ENCODE peak calls at places on chromosomes 11 and 22, in four cellular contexts. One of them, this sample, is unnamed. For H3K27me3, the result is how much of the 10 kb centered on the place peaks cover.

GRCh38 chr11:15750535-15751297 is 605.6 kb downstream of the SOX6 start:
- DNase-seq in cardiac muscle cell: no peak
- DNase-seq in left ventricle myocardium inferior: no peak
- DNase-seq in prostate gland: no peak
- DNase-seq in this sample: no peak

GRCh38 chr11:106249857-106250256 is 172.4 kb downstream of the AASDHPPT start:
- DNase-seq in left ventricle myocardium inferior: no peak
- DNase-seq in prostate gland: no peak
- DNase-seq in cardiac muscle cell: no peak
- DNase-seq in this sample: no peak

GRCh38 chr11:61378713-61379313 is 13.6 kb upstream of the TMEM216 start:
- DNase-seq in cardiac muscle cell: no peak
- DNase-seq in left ventricle myocardium inferior: no peak
- DNase-seq in prostate gland: peak
- DNase-seq in this sample: peak

GRCh38 chr11:103055174-103055890 is 36.6 kb downstream of the DCUN1D5 start:
- DNase-seq in prostate gland: no peak
- DNase-seq in cardiac muscle cell: peak
- DNase-seq in left ventricle myocardium inferior: no peak
- DNase-seq in this sample: no peak

GRCh38 chr11:41954034-41954433 is 494.6 kb upstream of the LRRC4C start:
- DNase-seq in left ventricle myocardium inferior: no peak
- DNase-seq in cardiac muscle cell: no peak
- DNase-seq in prostate gland: no peak
- DNase-seq in this sample: no peak

GRCh38 chr22:44491666-44492405 is 6.2 kb downstream of the RTL6 start:
- DNase-seq in left ventricle myocardium inferior: no peak
- DNase-seq in prostate gland: no peak
- DNase-seq in cardiac muscle cell: no peak
- DNase-seq in this sample: no peak

GRCh38 chr22:45843030-45843429 is 133.9 kb downstream of the WNT7B start:
- DNase-seq in prostate gland: no peak
- DNase-seq in left ventricle myocardium inferior: no peak
- DNase-seq in cardiac muscle cell: no peak
- DNase-seq in this sample: no peak

GRCh38 chr11:57482782-57483569 is 22.6 kb downstream of the RTN4RL2 start:
- DNase-seq in left ventricle myocardium inferior: peak
- DNase-seq in prostate gland: no peak
- DNase-seq in cardiac muscle cell: peak
- DNase-seq in this sample: no peak

GRCh38 chr11:70129051-70129592 is 51.0 kb downstream of the ANO1 start:
- DNase-seq in cardiac muscle cell: no peak
- DNase-seq in prostate gland: no peak
- DNase-seq in left ventricle myocardium inferior: no peak
- DNase-seq in this sample: no peak

GRCh38 chr22:39287076-39287743 is 32.2 kb downstream of the RPL3 start:
- DNase-seq in left ventricle myocardium inferior: no peak
- DNase-seq in cardiac muscle cell: no peak
- DNase-seq in prostate gland: no peak
- DNase-seq in this sample: no peak

GRCh38 chr11:102467853-102468580 is 15.5 kb upstream of the TMEM123 start:
- DNase-seq in left ventricle myocardium inferior: no peak
- DNase-seq in prostate gland: no peak
- DNase-seq in cardiac muscle cell: no peak
- DNase-seq in this sample: no peak

GRCh38 chr11:1540074-1540473 is 32.0 kb downstream of the DUSP8 start:
- DNase-seq in cardiac muscle cell: no peak
- DNase-seq in left ventricle myocardium inferior: no peak
- DNase-seq in prostate gland: no peak
- DNase-seq in this sample: no peak
- H3K27me3 ChIP-seq in cardiac muscle cell: half or more
- H3K27me3 ChIP-seq in left ventricle myocardium inferior: under half
- H3K27me3 ChIP-seq in prostate gland: under half
- H3K27me3 ChIP-seq in this sample: under half

DNA sequence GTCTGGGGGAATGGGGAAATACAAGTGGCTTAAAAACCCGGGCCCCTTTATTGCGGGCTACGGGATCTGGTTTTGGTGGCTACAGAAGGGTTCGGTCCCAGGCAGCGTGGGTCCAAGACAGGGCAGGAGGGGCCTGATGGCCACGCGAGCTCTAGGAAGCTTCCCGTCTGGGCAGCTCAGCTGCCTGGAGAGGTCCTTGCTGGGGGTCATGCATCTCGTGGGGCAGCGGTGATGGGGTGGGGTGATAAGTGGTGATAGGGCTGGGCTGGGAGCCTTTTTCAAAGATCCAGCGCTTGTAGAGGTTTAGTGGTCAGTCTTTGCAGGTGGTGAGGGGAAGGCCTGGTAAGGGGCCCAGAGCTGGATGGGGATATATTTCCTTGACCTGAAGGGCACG is 806 bp downstream of the PHOX2A start:
- DNase-seq in cardiac muscle cell: no peak
- DNase-seq in left ventricle myocardium inferior: no peak
- DNase-seq in prostate gland: no peak
- DNase-seq in this sample: no peak
- H3K27me3 ChIP-seq in cardiac muscle cell: half or more
- H3K27me3 ChIP-seq in left ventricle myocardium inferior: half or more
- H3K27me3 ChIP-seq in prostate gland: under half
- H3K27me3 ChIP-seq in this sample: under half

DNA sequence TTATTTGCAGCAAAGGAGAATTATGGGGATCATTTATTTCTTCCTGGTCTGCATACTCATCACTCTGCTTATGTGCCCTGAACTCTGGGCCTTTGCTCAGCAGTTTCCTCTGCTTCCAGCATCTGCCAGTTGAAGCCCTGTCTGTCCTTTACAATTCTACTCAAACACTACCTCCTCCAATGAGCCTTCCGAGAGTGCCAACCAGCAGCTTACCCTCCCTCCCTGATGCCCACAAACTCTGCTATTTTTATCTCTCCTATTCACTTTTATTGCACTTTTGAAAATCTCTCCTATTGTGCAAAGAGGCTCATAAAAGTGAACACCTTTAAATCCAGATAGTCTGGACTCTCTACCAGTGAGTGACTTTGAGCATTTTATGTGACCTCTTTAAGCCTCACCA is 3.6 kb upstream of the ME3 start:
- DNase-seq in cardiac muscle cell: no peak
- DNase-seq in left ventricle myocardium inferior: no peak
- DNase-seq in prostate gland: no peak
- DNase-seq in this sample: peak
- H3K27me3 ChIP-seq in cardiac muscle cell: under half
- H3K27me3 ChIP-seq in left ventricle myocardium inferior: under half
- H3K27me3 ChIP-seq in prostate gland: under half
- H3K27me3 ChIP-seq in this sample: under half

GRCh38 chr22:36590441-36591056 is 61.6 kb upstream of the EIF3D start:
- DNase-seq in prostate gland: no peak
- DNase-seq in cardiac muscle cell: no peak
- DNase-seq in left ventricle myocardium inferior: no peak
- DNase-seq in this sample: no peak
- H3K27me3 ChIP-seq in prostate gland: under half
- H3K27me3 ChIP-seq in cardiac muscle cell: under half
- H3K27me3 ChIP-seq in left ventricle myocardium inferior: half or more
- H3K27me3 ChIP-seq in this sample: under half

GRCh38 chr22:22208657-22209056 is 35.9 kb upstream of the VPREB1 start:
- DNase-seq in prostate gland: no peak
- DNase-seq in cardiac muscle cell: no peak
- DNase-seq in left ventricle myocardium inferior: no peak
- DNase-seq in this sample: no peak

GRCh38 chr22:22210375-22210774 is 34.2 kb upstream of the VPREB1 start:
- DNase-seq in cardiac muscle cell: no peak
- DNase-seq in left ventricle myocardium inferior: no peak
- DNase-seq in prostate gland: no peak
- DNase-seq in this sample: no peak

GRCh38 chr22:22207845-22208564 is 36.6 kb upstream of the VPREB1 start:
- DNase-seq in left ventricle myocardium inferior: peak
- DNase-seq in cardiac muscle cell: peak
- DNase-seq in prostate gland: peak
- DNase-seq in this sample: no peak

GRCh38 chr22:22213231-22213630 is 31.4 kb upstream of the VPREB1 start:
- DNase-seq in prostate gland: no peak
- DNase-seq in cardiac muscle cell: no peak
- DNase-seq in left ventricle myocardium inferior: no peak
- DNase-seq in this sample: no peak

DNA sequence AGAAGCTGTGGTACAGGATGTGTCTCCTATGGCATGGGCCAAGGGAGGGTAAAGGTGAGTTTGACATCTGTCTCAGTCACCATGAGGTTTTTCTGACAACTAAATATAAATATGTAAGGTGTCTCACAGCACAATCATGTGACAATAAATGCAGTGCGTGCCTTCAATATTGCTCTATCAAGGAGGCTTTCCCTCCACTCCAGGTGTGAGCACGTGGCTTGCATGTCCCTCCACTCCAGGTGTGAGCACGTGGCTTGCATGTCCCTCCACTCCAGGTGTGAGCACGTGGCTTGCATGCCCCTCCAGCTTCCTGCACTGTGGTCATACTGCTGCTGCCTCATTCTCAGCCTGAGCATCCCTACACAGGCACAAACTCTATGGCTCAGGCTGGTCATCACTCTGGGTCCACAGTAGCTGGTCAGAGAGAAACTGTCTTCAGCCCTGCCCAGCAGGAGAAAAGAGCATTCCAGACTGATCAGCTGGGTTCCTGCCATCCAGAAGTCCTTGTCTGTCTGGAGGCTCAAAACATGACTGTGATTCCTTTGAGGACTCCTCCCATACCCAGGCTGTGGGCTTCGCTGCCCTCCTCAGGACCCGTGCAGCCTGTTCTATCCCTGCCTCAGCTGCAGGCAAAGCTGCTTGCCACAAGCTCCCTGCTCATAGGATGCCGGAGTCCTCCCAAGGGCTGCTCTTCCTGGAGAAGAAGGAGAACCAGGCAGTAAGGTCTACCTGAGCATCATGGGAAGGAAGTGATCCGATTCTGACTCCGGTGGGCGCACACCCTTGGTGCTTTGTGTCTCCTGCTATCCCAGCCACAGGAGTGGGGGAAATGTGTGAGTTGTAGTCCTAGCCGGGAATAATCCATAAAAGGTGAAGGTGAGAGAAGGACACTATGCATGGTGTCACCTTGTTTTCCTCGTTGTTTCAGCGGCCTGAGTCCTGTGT is 33.4 kb upstream of the VPREB1 start:
- DNase-seq in prostate gland: no peak
- DNase-seq in left ventricle myocardium inferior: no peak
- DNase-seq in cardiac muscle cell: no peak
- DNase-seq in this sample: no peak
- H3K27me3 ChIP-seq in prostate gland: under half
- H3K27me3 ChIP-seq in left ventricle myocardium inferior: half or more
- H3K27me3 ChIP-seq in cardiac muscle cell: half or more
- H3K27me3 ChIP-seq in this sample: under half

GRCh38 chr11:86668929-86669328 is 3.5 kb downstream of the ME3 start:
- DNase-seq in left ventricle myocardium inferior: no peak
- DNase-seq in cardiac muscle cell: no peak
- DNase-seq in prostate gland: no peak
- DNase-seq in this sample: no peak
- H3K27me3 ChIP-seq in left ventricle myocardium inferior: under half
- H3K27me3 ChIP-seq in cardiac muscle cell: half or more
- H3K27me3 ChIP-seq in prostate gland: under half
- H3K27me3 ChIP-seq in this sample: under half

GRCh38 chr11:119896387-119897045 is 167.5 kb upstream of the NECTIN1 start:
- DNase-seq in left ventricle myocardium inferior: no peak
- DNase-seq in cardiac muscle cell: no peak
- DNase-seq in prostate gland: no peak
- DNase-seq in this sample: no peak

GRCh38 chr11:119892311-119892808 is 163.4 kb upstream of the NECTIN1 start:
- DNase-seq in prostate gland: no peak
- DNase-seq in cardiac muscle cell: peak
- DNase-seq in left ventricle myocardium inferior: peak
- DNase-seq in this sample: no peak

GRCh38 chr11:119895981-119896380 is 167.0 kb upstream of the NECTIN1 start:
- DNase-seq in left ventricle myocardium inferior: no peak
- DNase-seq in prostate gland: no peak
- DNase-seq in cardiac muscle cell: no peak
- DNase-seq in this sample: no peak

GRCh38 chr11:119897046-119897440 is 168.0 kb upstream of the NECTIN1 start:
- DNase-seq in cardiac muscle cell: no peak
- DNase-seq in left ventricle myocardium inferior: no peak
- DNase-seq in prostate gland: no peak
- DNase-seq in this sample: no peak

GRCh38 chr11:119894916-119895315 is 165.9 kb upstream of the NECTIN1 start:
- DNase-seq in left ventricle myocardium inferior: no peak
- DNase-seq in cardiac muscle cell: no peak
- DNase-seq in prostate gland: no peak
- DNase-seq in this sample: no peak
- H3K27me3 ChIP-seq in left ventricle myocardium inferior: under half
- H3K27me3 ChIP-seq in cardiac muscle cell: under half
- H3K27me3 ChIP-seq in prostate gland: under half
- H3K27me3 ChIP-seq in this sample: under half

GRCh38 chr11:2584434-2584811 is 115.4 kb downstream of the KCNQ1OT1 start:
- DNase-seq in prostate gland: no peak
- DNase-seq in left ventricle myocardium inferior: no peak
- DNase-seq in cardiac muscle cell: no peak
- DNase-seq in this sample: no peak

GRCh38 chr11:2583605-2583958 is 116.2 kb downstream of the KCNQ1OT1 start:
- DNase-seq in cardiac muscle cell: no peak
- DNase-seq in prostate gland: no peak
- DNase-seq in left ventricle myocardium inferior: peak
- DNase-seq in this sample: no peak

GRCh38 chr11:2585566-2586090 is 114.2 kb downstream of the KCNQ1OT1 start:
- DNase-seq in left ventricle myocardium inferior: no peak
- DNase-seq in cardiac muscle cell: no peak
- DNase-seq in prostate gland: no peak
- DNase-seq in this sample: no peak

GRCh38 chr11:2586091-2586792 is 113.6 kb downstream of the KCNQ1OT1 start:
- DNase-seq in left ventricle myocardium inferior: peak
- DNase-seq in cardiac muscle cell: no peak
- DNase-seq in prostate gland: peak
- DNase-seq in this sample: peak

GRCh38 chr11:2584812-2585565 is 114.8 kb downstream of the KCNQ1OT1 start:
- DNase-seq in cardiac muscle cell: no peak
- DNase-seq in left ventricle myocardium inferior: peak
- DNase-seq in prostate gland: no peak
- DNase-seq in this sample: peak
- H3K27me3 ChIP-seq in cardiac muscle cell: under half
- H3K27me3 ChIP-seq in left ventricle myocardium inferior: under half
- H3K27me3 ChIP-seq in prostate gland: under half
- H3K27me3 ChIP-seq in this sample: under half

DNA sequence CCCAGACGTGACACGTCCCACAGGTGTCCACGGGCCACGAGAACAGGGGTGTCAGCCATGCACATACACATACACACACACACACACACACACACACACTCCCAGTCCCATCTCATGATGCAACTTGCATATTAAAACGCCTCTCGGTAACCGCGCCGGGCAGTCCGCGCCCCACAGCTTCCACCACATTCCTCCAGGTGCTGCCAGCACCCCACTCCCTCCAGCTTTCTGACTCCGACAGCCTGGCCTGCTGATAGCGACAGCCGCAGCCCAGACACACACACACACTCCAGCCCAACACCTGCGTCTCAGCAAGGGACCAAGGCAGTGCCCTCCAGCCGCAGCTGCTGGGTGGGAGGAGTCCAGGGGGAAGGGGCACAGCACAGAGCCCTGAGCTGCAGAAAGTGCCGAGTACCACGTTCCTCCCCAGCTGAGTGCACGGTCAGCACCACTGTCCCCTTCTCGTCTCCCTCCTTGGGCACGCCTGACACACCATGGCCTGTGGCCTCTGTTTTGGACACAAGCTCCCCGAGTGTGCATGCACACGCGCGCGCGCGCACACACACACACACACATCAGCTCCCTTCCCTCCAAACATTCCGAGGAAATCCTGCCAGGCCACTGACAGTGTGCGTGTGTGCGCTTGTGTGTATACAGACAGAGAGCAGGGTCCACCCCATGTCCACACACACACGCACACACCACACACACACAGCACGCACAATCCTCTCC is 1.3 kb downstream of the ELFN2 start:
- DNase-seq in prostate gland: no peak
- DNase-seq in cardiac muscle cell: no peak
- DNase-seq in left ventricle myocardium inferior: no peak
- DNase-seq in this sample: no peak
- H3K27me3 ChIP-seq in prostate gland: under half
- H3K27me3 ChIP-seq in cardiac muscle cell: half or more
- H3K27me3 ChIP-seq in left ventricle myocardium inferior: half or more
- H3K27me3 ChIP-seq in this sample: half or more